ENCODE peak calls at places on chromosomes 7 and 10, in six cellular contexts. A is AG09309, K is K562, W is breast epithelium, F is lung, G is astrocyte. Y is an unnamed sample.

GRCh38 chr10:86970152-86970886 is 2.0 kb downstream of the ADIRF start:
- DNase-seq in A (no peak), K (no peak), W (peak), F (peak), G (no peak), Y (no peak)

GRCh38 chr7:138154646-138155045 is 78.4 kb downstream of the AKR1D1 start:
- DNase-seq in A (no peak), K (no peak), W (no peak), F (no peak), G (no peak), Y (no peak)

GRCh38 chr10:17744395-17744841 is 7.6 kb upstream of the TMEM236 start:
- DNase-seq in A (no peak), K (no peak), W (no peak), F (no peak), G (no peak), Y (no peak)

GRCh38 chr7:148672041-148672440 is 26.7 kb upstream of the CUL1 start:
- DNase-seq in A (no peak), K (no peak), W (no peak), F (no peak), G (no peak), Y (no peak)

GRCh38 chr10:14820010-14820774 is 17.6 kb downstream of the CDNF start:
- DNase-seq in A (peak), K (no peak), W (no peak), F (no peak), G (peak), Y (peak)

GRCh38 chr7:45259966-45260646 is 102.5 kb downstream of the RAMP3 start:
- DNase-seq in A (no peak), K (peak), W (peak), F (peak), G (no peak), Y (no peak)

GRCh38 chr7:151897201-151897711 is 20.3 kb upstream of the PRKAG2 start:
- DNase-seq in A (no peak), K (no peak), W (no peak), F (no peak), G (no peak), Y (no peak)

GRCh38 chr7:69067397-69067796 is 530.9 kb upstream of the AUTS2 start:
- DNase-seq in A (no peak), K (peak), W (peak), F (no peak), G (peak), Y (no peak)

GRCh38 chr10:87652261-87652660 is 7.4 kb upstream of the PAPSS2 start:
- DNase-seq in A (no peak), K (no peak), W (no peak), F (no peak), G (no peak), Y (no peak)

GRCh38 chr10:95333997-95334792 is 43.4 kb upstream of the PDLIM1 start:
- DNase-seq in A (peak), K (no peak), W (peak), F (peak), G (peak), Y (peak)

GRCh38 chr10:126872768-126873167 is 32.5 kb upstream of the DOCK1 start:
- DNase-seq in A (no peak), K (no peak), W (no peak), F (no peak), G (peak), Y (no peak)

GRCh38 chr10:129446182-129446581 is 20.9 kb upstream of the MGMT start:
- DNase-seq in A (no peak), K (no peak), W (no peak), F (no peak), G (no peak), Y (no peak)

GRCh38 chr10:30555465-30555864 is 74.1 kb downstream of the LYZL2 start:
- DNase-seq in A (no peak), K (no peak), W (no peak), F (no peak), G (no peak), Y (no peak)

GRCh38 chr10:42836771-42837468 is 54.3 kb downstream of the BMS1 start:
- DNase-seq in A (no peak), K (no peak), W (no peak), F (no peak), G (peak), Y (no peak)

GRCh38 chr10:72814134-72814790 is 79.3 kb upstream of the OIT3 start:
- DNase-seq in A (no peak), K (no peak), W (no peak), F (no peak), G (no peak), Y (no peak)

GRCh38 chr7:82729172-82730030 is 285.8 kb upstream of the CACNA2D1 start:
- DNase-seq in A (no peak), K (peak), W (no peak), F (no peak), G (no peak), Y (no peak)

GRCh38 chr7:105654994-105655900 is 74.0 kb upstream of the EFCAB10 start:
- DNase-seq in A (no peak), K (peak), W (no peak), F (no peak), G (peak), Y (no peak)

GRCh38 chr7:137289101-137289500 is 54.4 kb downstream of the PTN start:
- DNase-seq in A (no peak), K (no peak), W (no peak), F (no peak), G (no peak), Y (no peak)

GRCh38 chr10:24824536-24824935 is 100.8 kb upstream of the ARHGAP21 start:
- DNase-seq in A (no peak), K (no peak), W (no peak), F (no peak), G (no peak), Y (no peak)

GRCh38 chr10:127278001-127278400 is 81.6 kb upstream of the INSYN2A start:
- DNase-seq in A (no peak), K (no peak), W (no peak), F (no peak), G (peak), Y (peak)

GRCh38 chr10:63735305-63735704 is 214.1 kb downstream of the REEP3 start:
- DNase-seq in A (no peak), K (no peak), W (no peak), F (no peak), G (no peak), Y (no peak)

GRCh38 chr7:44059219-44060090 is 5.9 kb downstream of the PGAM2 start:
- DNase-seq in A (no peak), K (no peak), W (peak), F (no peak), G (no peak), Y (no peak)

GRCh38 chr10:3787001-3787400 is 2.0 kb upstream of the KLF6 start:
- DNase-seq in A (no peak), K (no peak), W (no peak), F (no peak), G (no peak), Y (no peak)

GRCh38 chr10:8238989-8239388 is 184.5 kb downstream of the GATA3 start:
- DNase-seq in A (no peak), K (no peak), W (no peak), F (no peak), G (no peak), Y (no peak)

GRCh38 chr10:112763916-112764520 is 186.0 kb upstream of the TCF7L2 start:
- DNase-seq in A (peak), K (no peak), W (no peak), F (no peak), G (peak), Y (no peak)

GRCh38 chr10:3945026-3945425 is 160.0 kb upstream of the KLF6 start:
- DNase-seq in A (no peak), K (no peak), W (no peak), F (no peak), G (no peak), Y (no peak)

GRCh38 chr10:46536781-46537180 is 19.7 kb downstream of the GPRIN2 start:
- DNase-seq in A (no peak), K (no peak), W (peak), F (no peak), G (no peak), Y (no peak)

GRCh38 chr10:2212196-2212719 is 474.9 kb upstream of the ADARB2 start:
- DNase-seq in A (no peak), K (no peak), W (no peak), F (no peak), G (no peak), Y (no peak)

GRCh38 chr10:21336476-21337170 is 188.9 kb downstream of the SKIDA1 start:
- DNase-seq in A (peak), K (peak), W (no peak), F (peak), G (peak), Y (peak)

GRCh38 chr7:141071260-141071854 is 2.5 kb upstream of the TMEM178B start:
- DNase-seq in A (no peak), K (peak), W (no peak), F (no peak), G (no peak), Y (no peak)

GRCh38 chr10:9076066-9076465 is 1021.6 kb downstream of the GATA3 start:
- DNase-seq in A (no peak), K (no peak), W (no peak), F (no peak), G (no peak), Y (no peak)

GRCh38 chr7:130365511-130366441 is 14.5 kb upstream of the CPA1 start:
- DNase-seq in A (no peak), K (no peak), W (no peak), F (no peak), G (peak), Y (peak)

GRCh38 chr10:130541090-130541489 is 404.9 kb downstream of the GLRX3 start:
- DNase-seq in A (no peak), K (no peak), W (no peak), F (no peak), G (no peak), Y (no peak)

GRCh38 chr10:51433949-51434348 is 265.4 kb downstream of the CSTF2T start:
- DNase-seq in A (no peak), K (no peak), W (no peak), F (no peak), G (no peak), Y (no peak)

GRCh38 chr10:96306516-96306915 is 2.3 kb downstream of the DNTT start:
- DNase-seq in A (no peak), K (no peak), W (no peak), F (no peak), G (no peak), Y (no peak)

GRCh38 chr10:132614431-132615341 is 77.1 kb downstream of the INPP5A start:
- DNase-seq in A (no peak), K (no peak), W (no peak), F (no peak), G (no peak), Y (no peak)

GRCh38 chr10:3452683-3453388 is 280.3 kb upstream of the PITRM1 start:
- DNase-seq in A (peak), K (no peak), W (no peak), F (no peak), G (peak), Y (peak)

GRCh38 chr10:106705576-106706526 is 458.7 kb downstream of the SORCS1 start:
- DNase-seq in A (no peak), K (peak), W (no peak), F (peak), G (peak), Y (no peak)

DNA sequence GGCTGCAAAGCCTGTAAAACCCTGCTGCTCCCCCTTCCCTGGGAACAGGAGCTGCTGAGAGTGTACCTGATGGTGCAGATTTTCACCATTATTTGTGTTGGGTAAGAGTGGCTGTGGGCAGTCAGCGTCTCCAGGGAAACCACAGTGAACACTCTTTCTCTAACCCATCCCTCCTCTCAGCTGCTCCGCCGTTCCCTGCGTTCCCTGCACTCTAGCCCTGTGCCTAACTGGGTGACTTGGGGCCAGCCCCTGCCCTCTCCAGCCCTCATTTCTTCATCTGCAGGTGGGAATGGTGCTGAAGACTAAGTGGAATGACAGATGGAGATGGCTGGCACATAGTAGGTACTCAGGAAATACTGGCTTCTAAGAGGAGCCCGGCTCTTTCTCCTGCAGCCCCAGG is 75.9 kb upstream of the PCBD1 start:
- DNase-seq in A (no peak), K (no peak), W (no peak), F (no peak), G (no peak), Y (no peak)
- H3K4me3 ChIP-seq in A (no peak), K (no peak), W (no peak), F (no peak), G (no peak), Y (no peak)

GRCh38 chr10:44071479-44071878 is 313.4 kb downstream of the CXCL12 start:
- DNase-seq in A (peak), K (no peak), W (no peak), F (no peak), G (peak), Y (peak)
- TF ChIP-seq CTCF in A (peak), K (no peak), W (no peak), F (no peak), G (no peak), Y (peak)

GRCh38 chr7:74318043-74318442 is 28.8 kb downstream of the CLIP2 start:
- DNase-seq in A (no peak), K (no peak), W (no peak), F (no peak), G (no peak), Y (no peak)
- H3K4me3 ChIP-seq in A (no peak), K (no peak), W (no peak), F (no peak), G (no peak), Y (no peak)

GRCh38 chr7:142905759-142906158 is 20.2 kb upstream of the TRPV6 start:
- DNase-seq in A (no peak), K (no peak), W (no peak), F (no peak), G (no peak), Y (no peak)

GRCh38 chr7:142906643-142907042 is 21.1 kb upstream of the TRPV6 start:
- DNase-seq in A (no peak), K (no peak), W (no peak), F (no peak), G (no peak), Y (no peak)

GRCh38 chr7:142909921-142910521 is 23.5 kb downstream of the TRPV5 start:
- DNase-seq in A (no peak), K (no peak), W (no peak), F (no peak), G (peak), Y (no peak)

GRCh38 chr7:142908290-142908689 is 22.7 kb upstream of the TRPV6 start:
- DNase-seq in A (no peak), K (no peak), W (no peak), F (no peak), G (no peak), Y (no peak)

DNA sequence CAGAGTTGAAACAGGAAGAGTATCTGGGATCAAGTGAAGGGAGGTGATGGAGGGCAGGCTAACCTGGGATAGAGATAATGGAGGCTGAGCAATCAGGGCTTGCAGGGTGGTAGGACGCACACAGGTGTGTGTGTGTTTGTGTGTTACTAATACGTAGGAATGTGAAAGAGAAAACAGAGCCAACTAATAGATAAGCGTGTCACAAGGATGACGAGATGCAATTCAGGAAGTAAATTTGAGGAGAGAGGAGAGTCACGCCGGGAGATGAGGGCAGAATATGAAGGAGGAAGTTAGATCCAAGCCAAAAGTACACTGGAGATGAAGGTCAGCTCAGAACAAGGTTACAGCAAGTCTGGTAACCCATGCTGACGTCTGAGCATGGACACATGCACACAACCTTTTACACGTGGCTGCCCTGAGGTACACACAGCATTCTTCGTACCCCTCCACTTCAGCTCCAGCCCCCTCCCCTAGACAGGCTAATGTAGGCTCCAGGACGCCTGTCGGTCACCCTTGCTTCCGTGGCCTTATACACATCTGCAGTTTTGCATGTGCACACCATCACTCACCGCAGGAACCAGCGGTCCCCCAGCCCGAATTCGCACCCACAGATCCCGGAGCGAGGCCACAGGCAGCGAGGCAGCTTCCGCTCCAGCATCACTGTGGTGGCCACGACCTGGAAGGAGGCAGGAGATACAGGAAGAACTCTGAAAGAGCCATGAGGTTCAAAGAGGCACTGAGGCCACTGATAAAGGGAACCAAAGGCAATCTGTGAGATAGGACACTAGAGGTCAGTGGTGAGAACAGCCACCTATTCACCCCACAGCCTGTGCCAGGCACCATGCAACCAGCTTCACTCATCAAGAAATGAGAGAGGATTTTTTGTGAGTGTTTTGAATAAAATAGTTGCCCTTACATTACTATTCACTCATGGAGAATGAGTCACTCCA is 23.7 kb upstream of the TRPV6 start:
- DNase-seq in A (no peak), K (peak), W (no peak), F (no peak), G (no peak), Y (no peak)
- TF ChIP-seq CTCF in A (peak), K (peak), W (no peak), F (no peak), G (no peak), Y (peak)

DNA sequence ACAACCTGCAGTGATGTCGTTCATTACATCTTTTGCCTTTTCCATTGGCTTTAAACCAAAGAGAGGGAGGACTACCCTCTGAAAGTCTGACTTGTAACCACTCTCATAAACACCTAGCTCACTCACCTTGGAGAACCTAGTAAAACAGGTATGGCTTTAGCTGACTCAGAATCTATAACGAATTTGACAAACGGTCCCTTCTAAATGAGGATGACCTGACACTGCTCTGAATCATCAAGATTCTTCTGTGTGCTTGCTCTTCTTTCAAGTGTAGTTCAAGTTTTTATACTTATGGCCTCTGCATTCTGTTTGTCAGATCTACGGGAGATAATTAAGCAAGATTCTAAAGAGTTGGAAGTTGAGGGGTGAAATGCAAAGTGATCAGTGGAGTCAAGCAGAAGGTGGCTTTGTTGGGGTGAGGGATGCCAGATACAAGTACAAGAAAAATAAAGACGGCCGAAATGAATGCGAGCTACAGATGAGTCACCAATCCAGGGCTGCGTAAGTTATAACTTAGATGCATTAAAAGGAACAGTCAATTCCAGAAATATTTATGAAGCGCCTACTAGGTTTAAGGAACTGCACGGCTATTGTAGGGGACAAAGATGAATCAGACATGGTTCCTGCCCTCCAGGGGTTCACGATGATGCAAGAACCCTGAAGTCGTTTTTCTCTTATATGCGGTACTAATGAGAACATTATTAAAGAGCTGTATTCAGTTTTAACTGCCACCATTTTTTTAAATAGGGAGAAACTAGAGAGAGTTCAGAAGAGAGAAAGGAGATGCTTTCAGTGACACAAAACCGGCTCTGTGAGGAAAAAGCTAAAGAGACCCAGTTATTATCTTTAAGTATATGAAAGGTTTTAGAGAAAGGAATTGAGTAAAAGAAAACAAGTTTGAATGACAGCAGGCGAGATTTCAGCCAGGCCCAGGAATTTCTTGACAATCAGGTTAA is 6.5 kb downstream of the HIPK2 start:
- DNase-seq in A (peak), K (no peak), W (no peak), F (no peak), G (peak), Y (peak)
- H3K4me3 ChIP-seq in A (no peak), K (no peak), W (no peak), F (no peak), G (peak), Y (no peak)

GRCh38 chr7:106957766-106958165 is 86.7 kb upstream of the PRKAR2B start:
- DNase-seq in A (no peak), K (no peak), W (no peak), F (peak), G (no peak), Y (no peak)

GRCh38 chr7:106964455-106964854 is 80.0 kb upstream of the PRKAR2B start:
- DNase-seq in A (no peak), K (no peak), W (no peak), F (no peak), G (no peak), Y (no peak)

GRCh38 chr7:106962751-106963150 is 81.8 kb upstream of the PRKAR2B start:
- DNase-seq in A (no peak), K (no peak), W (no peak), F (no peak), G (no peak), Y (no peak)

DNA sequence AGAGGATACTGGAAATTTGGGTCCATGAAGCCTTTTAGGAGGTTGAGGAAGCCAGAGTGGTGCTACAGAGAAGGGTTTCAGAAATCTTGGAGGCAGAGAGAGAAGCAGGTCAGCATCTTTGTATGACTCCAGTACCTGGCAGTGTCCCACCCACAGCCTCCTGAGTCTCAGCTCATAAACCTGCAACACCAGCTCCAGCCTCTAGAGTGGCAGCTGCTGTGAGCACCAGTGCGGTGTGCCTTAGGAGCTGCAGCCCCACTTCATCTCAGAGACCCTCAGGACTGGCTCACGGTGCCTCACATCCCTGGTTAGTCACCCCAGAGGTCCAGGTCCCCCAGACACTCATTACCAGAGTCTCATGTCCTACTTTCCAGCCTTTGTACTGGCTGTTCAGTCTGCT is 84.8 kb upstream of the PRKAR2B start:
- DNase-seq in A (no peak), K (peak), W (no peak), F (no peak), G (no peak), Y (no peak)
- TF ChIP-seq CTCF in A (no peak), K (peak), W (no peak), F (no peak), G (no peak), Y (no peak)